ENCODE peak calls at places on chromosomes 1 and 21, in six cellular contexts. U is psoas muscle, K is prostate gland, E is right lobe of liver, R is endothelial cell, P is ovary. C is an unnamed sample.

GRCh38 chr1:16484501-16484835 is 29.6 kb downstream of the RNU1-1 start:
- DNase-seq in U (no peak), K (no peak), E (no peak), R (no peak), P (no peak), C (no peak)

GRCh38 chr1:36475341-36475740 is 7.4 kb downstream of the CSF3R start:
- DNase-seq in U (no peak), K (no peak), E (no peak), R (no peak), P (no peak), C (no peak)

GRCh38 chr1:56975446-56975845 is 9.6 kb upstream of the C8B start:
- DNase-seq in U (no peak), K (no peak), E (no peak), R (no peak), P (no peak), C (no peak)

GRCh38 chr1:175863291-175864050 is 120.1 kb upstream of the TNR start:
- DNase-seq in U (no peak), K (no peak), E (no peak), R (no peak), P (no peak), C (no peak)

GRCh38 chr1:16351449-16351993 is 759 bp downstream of the FBXO42 start:
- DNase-seq in U (no peak), K (peak; percentile 24), E (no peak), R (no peak), P (no peak), C (no peak)

GRCh38 chr1:108590436-108590835 is 30.5 kb downstream of the EEIG2 start:
- DNase-seq in U (peak; percentile 20), K (no peak), E (no peak), R (no peak), P (no peak), C (no peak)

GRCh38 chr1:3068400-3069361 is at the start of gene PRDM16:
- DNase-seq in U (peak; percentile 21), K (peak; percentile 57), E (peak; percentile 26), R (peak; percentile 39), P (peak; percentile 63), C (peak; percentile 60)

GRCh38 chr21:45830720-45831366 is 150.7 kb upstream of the COL6A1 start:
- DNase-seq in U (no peak), K (no peak), E (no peak), R (no peak), P (no peak), C (no peak)

GRCh38 chr1:151457911-151458882 is 1.1 kb downstream of the POGZ start:
- DNase-seq in U (peak; percentile 76), K (peak; percentile 47), E (peak; percentile 74), R (peak; percentile 65), P (peak; percentile 79), C (peak; percentile 74)

GRCh38 chr1:53371851-53372250 is 44.0 kb upstream of the LRP8 start:
- DNase-seq in U (no peak), K (no peak), E (no peak), R (no peak), P (peak; percentile 1), C (no peak)

GRCh38 chr21:18252686-18253085 is 8.1 kb downstream of the CHODL start:
- DNase-seq in U (no peak), K (no peak), E (no peak), R (no peak), P (no peak), C (no peak)

GRCh38 chr1:87968259-87968955 is 639.7 kb downstream of the LMO4 start:
- DNase-seq in U (peak; percentile 21), K (no peak), E (no peak), R (no peak), P (no peak), C (peak; percentile 31)

GRCh38 chr21:37273911-37274690 is 7.0 kb upstream of the VPS26C start:
- DNase-seq in U (no peak), K (no peak), E (no peak), R (no peak), P (no peak), C (no peak)

GRCh38 chr1:202805886-202806511 is 2.2 kb downstream of the KDM5B start:
- DNase-seq in U (no peak), K (no peak), E (no peak), R (no peak), P (no peak), C (no peak)

GRCh38 chr1:201245082-201245481 is 38.2 kb upstream of the PKP1 start:
- DNase-seq in U (no peak), K (no peak), E (no peak), R (no peak), P (no peak), C (no peak)

GRCh38 chr1:17567582-17567981 is 28.1 kb downstream of the ARHGEF10L start:
- DNase-seq in U (peak; percentile 49), K (no peak), E (no peak), R (no peak), P (peak; percentile 74), C (no peak)

GRCh38 chr1:231091415-231091814 is 51.4 kb upstream of the FAM89A start:
- DNase-seq in U (no peak), K (no peak), E (no peak), R (no peak), P (no peak), C (no peak)

GRCh38 chr1:67522793-67523192 is 92.6 kb upstream of the SERBP1 start:
- DNase-seq in U (no peak), K (no peak), E (no peak), R (no peak), P (no peak), C (no peak)
- TF ChIP-seq CTCF in U (no peak), K (no peak), E (no peak), R (no peak), P (no peak), C (no peak)

GRCh38 chr21:44301961-44302406 is 2.1 kb downstream of the PFKL start:
- DNase-seq in U (no peak), K (no peak), E (no peak), R (no peak), P (no peak), C (no peak)
- TF ChIP-seq CTCF in U (peak; percentile 7), K (no peak), E (no peak), R (peak; percentile 16), P (no peak), C (no peak)

GRCh38 chr21:42554251-42554937 is 40.7 kb downstream of the SLC37A1 start:
- DNase-seq in U (no peak), K (peak; percentile 88), E (no peak), R (no peak), P (no peak), C (no peak)

GRCh38 chr21:42552407-42553336 is 39.0 kb downstream of the SLC37A1 start:
- DNase-seq in U (no peak), K (no peak), E (no peak), R (no peak), P (no peak), C (no peak)

GRCh38 chr21:42550817-42551216 is 37.2 kb downstream of the SLC37A1 start:
- DNase-seq in U (no peak), K (peak; percentile 88), E (no peak), R (no peak), P (no peak), C (no peak)

GRCh38 chr21:42555756-42556438 is 42.2 kb downstream of the SLC37A1 start:
- DNase-seq in U (no peak), K (no peak), E (peak; percentile 8), R (no peak), P (no peak), C (no peak)

GRCh38 chr21:42553435-42553834 is 39.8 kb downstream of the SLC37A1 start:
- DNase-seq in U (no peak), K (no peak), E (no peak), R (no peak), P (no peak), C (no peak)
- TF ChIP-seq CTCF in U (no peak), K (no peak), E (no peak), R (no peak), P (no peak), C (no peak)

DNA sequence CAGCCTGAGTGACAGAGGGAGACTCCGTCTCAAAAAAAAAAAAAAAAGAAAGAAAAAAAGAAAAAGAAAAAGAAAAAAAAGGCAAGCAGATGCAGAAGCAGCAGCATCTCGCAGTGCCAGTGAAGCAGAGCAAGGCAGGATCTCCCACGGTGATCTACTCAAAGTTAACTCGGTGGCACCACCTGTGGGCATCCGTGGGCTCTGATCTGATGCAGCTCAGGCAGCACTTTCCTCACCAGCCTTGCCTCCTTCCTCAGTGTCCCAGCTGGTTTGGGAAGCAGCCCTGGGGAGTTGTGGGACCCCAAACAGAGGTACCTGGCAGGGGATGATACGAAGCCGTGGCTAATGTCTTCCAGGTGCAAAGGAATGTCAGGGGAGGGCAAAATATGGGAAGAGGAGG is 104.3 kb upstream of the KRTAP19-8 start:
- DNase-seq in U (no peak), K (no peak), E (no peak), R (peak; percentile 21), P (no peak), C (no peak)
- TF ChIP-seq CTCF in U (no peak), K (no peak), E (no peak), R (no peak), P (no peak), C (no peak)

GRCh38 chr1:59512702-59513101 is 215.8 kb downstream of the FGGY start:
- DNase-seq in U (no peak), K (no peak), E (no peak), R (no peak), P (no peak), C (no peak)

GRCh38 chr1:59509341-59509869 is 212.5 kb downstream of the FGGY start:
- DNase-seq in U (no peak), K (no peak), E (no peak), R (no peak), P (no peak), C (no peak)

GRCh38 chr1:59514061-59514909 is 217.4 kb downstream of the FGGY start:
- DNase-seq in U (no peak), K (no peak), E (no peak), R (no peak), P (no peak), C (no peak)

GRCh38 chr1:59510249-59510648 is 213.4 kb downstream of the FGGY start:
- DNase-seq in U (no peak), K (no peak), E (no peak), R (no peak), P (no peak), C (no peak)

GRCh38 chr1:59511476-59512465 is 214.9 kb downstream of the FGGY start:
- DNase-seq in U (no peak), K (no peak), E (no peak), R (no peak), P (no peak), C (no peak)
- TF ChIP-seq CTCF in U (no peak), K (no peak), E (no peak), R (no peak), P (no peak), C (no peak)

GRCh38 chr1:93177991-93178390 is 2.2 kb downstream of the TMED5 start:
- DNase-seq in U (no peak), K (no peak), E (no peak), R (no peak), P (no peak), C (no peak)

GRCh38 chr1:93178418-93178817 is 1.8 kb downstream of the TMED5 start:
- DNase-seq in U (no peak), K (no peak), E (peak; percentile 27), R (no peak), P (no peak), C (no peak)

GRCh38 chr1:93180723-93181613 is at the start of gene CCDC18:
- DNase-seq in U (no peak), K (no peak), E (no peak), R (peak; percentile 40), P (no peak), C (no peak)

GRCh38 chr1:93179886-93180722 is at the start of gene TMED5:
- DNase-seq in U (peak; percentile 98), K (peak; percentile 98), E (peak; percentile 98), R (peak; percentile 97), P (peak; percentile 97), C (peak; percentile 94)
- TF ChIP-seq CTCF in U (peak; percentile 27), K (peak; percentile 10), E (peak; percentile 8), R (no peak), P (no peak), C (no peak)

GRCh38 chr1:925532-926421 is 2.1 kb downstream of the SAMD11 start:
- DNase-seq in U (peak; percentile 53), K (no peak), E (no peak), R (no peak), P (no peak), C (peak; percentile 66)
- TF ChIP-seq CTCF in U (no peak), K (no peak), E (no peak), R (no peak), P (no peak), C (no peak)

C was measured in nephron progenitor cell.